ENCODE peak calls at places on chromosomes 6 and 20, in five cellular contexts. L is RWPE1, S is HuH-7.5, I is lower lobe of right lung, Y is body of pancreas. G is an unnamed sample.
A peak's percentile ranks its signal among the peaks of the same experiment; 100 is the strongest.

GRCh38 chr6:167495506-167496391 is 170.9 kb downstream of the TTLL2 start:
- DNase-seq in Y (no peak), L (no peak), I (no peak), S (no peak), G (no peak)

GRCh38 chr20:53900380-53900999 is 169.9 kb downstream of the BCAS1 start:
- DNase-seq in S (no peak), Y (no peak), I (no peak), L (peak; percentile 78), G (no peak)

GRCh38 chr20:62066339-62066982 is 780 bp upstream of the TAF4 start:
- DNase-seq in Y (peak; percentile 74), I (peak; percentile 73), S (peak; percentile 83), L (peak; percentile 66), G (peak; percentile 68)

GRCh38 chr6:37576336-37576737 is 76.6 kb upstream of the CCDC167 start:
- DNase-seq in S (no peak), Y (no peak), L (peak; percentile 83), I (no peak), G (no peak)

GRCh38 chr20:26163890-26164289 is 467.2 kb upstream of the ZNF337 start:
- DNase-seq in I (no peak), S (no peak), L (peak; percentile 47), Y (no peak), G (no peak)

GRCh38 chr6:41836022-41836659 is 48.6 kb downstream of the TOMM6 start:
- DNase-seq in Y (no peak), L (no peak), I (no peak), S (no peak), G (no peak)

GRCh38 chr6:130020106-130020851 is 1.9 kb downstream of the L3MBTL3 start:
- DNase-seq in Y (peak; percentile 21), S (peak; percentile 21), L (peak; percentile 25), I (peak; percentile 55), G (peak; percentile 47)

GRCh38 chr6:111950661-111951426 is 77.6 kb upstream of the FYN start:
- DNase-seq in Y (no peak), S (no peak), L (no peak), I (no peak), G (no peak)

GRCh38 chr6:108836061-108836460 is 12.2 kb upstream of the ARMC2 start:
- DNase-seq in I (no peak), L (no peak), Y (no peak), S (no peak), G (no peak)

GRCh38 chr20:13856356-13856755 is 71.5 kb downstream of the NDUFAF5 start:
- DNase-seq in S (no peak), Y (no peak), I (no peak), L (no peak), G (no peak)